ENCODE peak calls at places on chromosomes 6 and 20, in five cellular contexts. E is HCT116, N is SK-N-SH, Y is GM12878, K is H1. P is an unnamed sample.

GRCh38 chr6:43299338-43300293 is 1.6 kb downstream of the SLC22A7 start:
- DNase-seq in E (no peak), N (peak), Y (no peak), K (no peak), P (no peak)

GRCh38 chr20:10505320-10506226 is 70.5 kb downstream of the SLX4IP start:
- DNase-seq in E (no peak), N (no peak), Y (no peak), K (no peak), P (no peak)

GRCh38 chr20:63518946-63519764 is 1.4 kb upstream of the PPDPF start:
- DNase-seq in E (no peak), N (peak), Y (no peak), K (no peak), P (no peak)

GRCh38 chr6:85372188-85372914 is 77.5 kb upstream of the NT5E start:
- DNase-seq in E (no peak), N (no peak), Y (no peak), K (no peak), P (no peak)

GRCh38 chr6:111456208-111456607 is 26.8 kb downstream of the REV3L start:
- DNase-seq in E (no peak), N (no peak), Y (no peak), K (no peak), P (no peak)

GRCh38 chr6:155765275-155766194 is 309.9 kb upstream of the NOX3 start:
- DNase-seq in E (no peak), N (no peak), Y (no peak), K (no peak), P (peak)

GRCh38 chr6:31035862-31036497 is 25.7 kb downstream of the MUC22 start:
- DNase-seq in E (no peak), N (no peak), Y (no peak), K (no peak), P (no peak)

GRCh38 chr6:29705389-29706231 is 17.6 kb upstream of the HLA-F start:
- DNase-seq in E (peak), N (peak), Y (no peak), K (no peak), P (peak)

GRCh38 chr6:139249387-139249786 is 42.4 kb downstream of the TXLNB start:
- DNase-seq in E (no peak), N (no peak), Y (no peak), K (no peak), P (no peak)

GRCh38 chr6:96391776-96392175 is 129.8 kb upstream of the UFL1 start:
- DNase-seq in E (no peak), N (peak), Y (no peak), K (peak), P (peak)

GRCh38 chr20:7375905-7376304 is 564.4 kb downstream of the HAO1 start:
- DNase-seq in E (peak), N (no peak), Y (no peak), K (no peak), P (no peak)

GRCh38 chr20:7858851-7859250 is 81.4 kb downstream of the HAO1 start:
- DNase-seq in E (no peak), N (no peak), Y (no peak), K (no peak), P (no peak)

GRCh38 chr20:37295595-37295994 is 6.1 kb downstream of the MANBAL start:
- DNase-seq in E (no peak), N (no peak), Y (no peak), K (no peak), P (no peak)

GRCh38 chr20:63858393-63859165 is 2.7 kb upstream of the ABHD16B start:
- DNase-seq in E (no peak), N (peak), Y (no peak), K (no peak), P (peak)

GRCh38 chr6:31680841-31681671 is at the start of gene LY6G5C:
- DNase-seq in E (peak), N (peak), Y (no peak), K (no peak), P (peak)

GRCh38 chr6:119683022-119683421 is 333.5 kb upstream of the MAN1A1 start:
- DNase-seq in E (no peak), N (no peak), Y (no peak), K (no peak), P (peak)

GRCh38 chr6:20438462-20439070 is 36.9 kb downstream of the E2F3 start:
- DNase-seq in E (no peak), N (no peak), Y (no peak), K (no peak), P (no peak)

GRCh38 chr6:20439558-20439957 is 37.9 kb downstream of the E2F3 start:
- DNase-seq in E (no peak), N (no peak), Y (no peak), K (no peak), P (no peak)

GRCh38 chr6:20441236-20441635 is 39.6 kb downstream of the E2F3 start:
- DNase-seq in E (no peak), N (no peak), Y (no peak), K (no peak), P (no peak)

GRCh38 chr6:20441921-20442320 is 40.2 kb downstream of the E2F3 start:
- DNase-seq in E (no peak), N (no peak), Y (no peak), K (no peak), P (no peak)

DNA sequence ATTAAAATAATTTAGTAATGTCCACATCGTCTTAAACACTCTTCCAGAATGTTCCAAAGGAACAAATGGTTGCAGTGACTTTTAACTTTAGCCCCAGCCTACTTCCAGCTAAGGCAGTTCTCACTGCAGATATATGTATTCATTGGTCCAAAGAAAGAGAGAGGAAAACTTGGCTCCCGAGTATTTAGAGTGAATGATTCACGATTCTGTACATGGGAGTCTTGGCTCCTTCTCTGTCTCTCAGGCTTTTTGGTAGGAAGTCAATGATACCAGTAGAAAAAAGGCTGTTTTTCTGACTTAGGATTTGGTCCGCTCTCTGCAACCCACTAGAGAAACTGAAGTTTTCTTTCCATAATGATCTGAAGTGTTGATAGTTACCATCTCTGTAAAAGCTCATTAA is 38.6 kb downstream of the E2F3 start:
- DNase-seq in E (no peak), N (no peak), Y (no peak), K (no peak), P (no peak)
- TF ChIP-seq JUND in E (no peak), N (no peak), Y (no peak), K (no peak), P (no peak)

GRCh38 chr20:16947346-16947943 is 199.3 kb downstream of the OTOR start:
- DNase-seq in E (no peak), N (no peak), Y (no peak), K (no peak), P (no peak)

GRCh38 chr20:16946097-16946496 is 197.9 kb downstream of the OTOR start:
- DNase-seq in E (no peak), N (no peak), Y (no peak), K (no peak), P (no peak)

GRCh38 chr20:16942702-16943101 is 194.5 kb downstream of the OTOR start:
- DNase-seq in E (no peak), N (no peak), Y (no peak), K (no peak), P (no peak)

GRCh38 chr20:16945619-16946018 is 197.5 kb downstream of the OTOR start:
- DNase-seq in E (no peak), N (no peak), Y (no peak), K (no peak), P (no peak)

GRCh38 chr20:16944753-16945152 is 196.6 kb downstream of the OTOR start:
- DNase-seq in E (no peak), N (no peak), Y (no peak), K (no peak), P (no peak)
- TF ChIP-seq JUND in E (no peak), N (no peak), Y (no peak), K (no peak), P (no peak)

DNA sequence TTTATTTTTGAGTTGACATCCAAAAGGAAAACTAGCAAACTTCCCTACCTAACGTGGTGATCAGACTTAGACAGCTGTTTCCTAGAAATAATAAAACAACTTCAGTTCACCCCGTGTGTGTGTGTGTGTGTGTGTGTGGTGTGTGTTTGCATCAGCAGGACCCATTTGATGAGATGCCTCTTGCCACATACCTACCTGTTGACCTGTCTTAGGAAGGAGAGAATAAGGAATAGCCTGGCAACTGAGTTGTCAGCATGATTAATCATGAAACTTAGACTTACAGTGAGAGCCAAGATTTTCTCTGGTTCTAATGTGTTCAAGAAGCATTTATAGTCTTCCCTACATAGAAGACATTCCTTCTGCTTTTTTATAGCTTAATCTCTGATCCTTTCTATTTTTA is 16.1 kb upstream of the PBOV1 start:
- DNase-seq in E (no peak), N (no peak), Y (no peak), K (no peak), P (no peak)
- TF ChIP-seq JUND in E (no peak), N (no peak), Y (no peak), K (no peak), P (no peak)

DNA sequence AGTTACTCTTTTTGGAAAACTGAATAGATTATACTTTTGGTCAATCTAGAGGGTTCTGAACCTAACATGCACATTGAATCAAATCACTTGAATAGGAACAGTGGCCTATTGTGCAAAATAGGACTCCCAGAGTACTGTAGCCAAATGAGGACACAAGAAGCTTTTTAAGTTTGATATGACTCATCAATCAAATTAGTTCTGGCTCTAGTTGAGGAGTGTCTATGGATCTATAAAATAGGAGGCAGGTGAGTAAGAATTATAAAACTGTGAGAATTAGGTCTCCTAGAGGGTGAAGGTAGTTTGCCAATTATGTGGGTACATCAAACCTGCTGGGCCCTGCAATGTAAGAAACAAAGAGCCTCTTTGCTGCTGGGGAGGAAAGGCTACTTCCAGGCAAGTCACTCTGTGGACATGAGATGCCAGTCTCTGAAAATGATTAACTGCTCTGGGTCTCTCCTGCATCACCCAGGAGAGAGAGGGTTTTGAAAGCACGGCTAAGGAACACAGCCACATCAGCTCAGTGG is 112.3 kb downstream of the RCAN2 start:
- DNase-seq in E (no peak), N (no peak), Y (no peak), K (no peak), P (no peak)
- TF ChIP-seq JUND in E (no peak), N (no peak), Y (no peak), K (no peak), P (no peak)

P was measured in T47D.